ENCODE peak calls at places on chromosomes 2 and 18, in seven cellular contexts. One of them, this sample, is unnamed.

GRCh38 chr2:119760237-119760807 is 600 bp downstream of the PTPN4 start:
- DNase-seq in endodermal cell: peak; percentile 83
- DNase-seq in uterus: peak; percentile 34
- DNase-seq in AG04450: no peak
- DNase-seq in IMR-90: no peak
- DNase-seq in mammary epithelial cell: no peak
- DNase-seq in GM23248: no peak
- DNase-seq in this sample: no peak

GRCh38 chr2:108855194-108855593 is 68.6 kb downstream of the CCDC138 start:
- DNase-seq in endodermal cell: no peak
- DNase-seq in uterus: no peak
- DNase-seq in AG04450: no peak
- DNase-seq in IMR-90: peak; percentile 8
- DNase-seq in mammary epithelial cell: peak; percentile 37
- DNase-seq in GM23248: peak; percentile 34
- DNase-seq in this sample: no peak

GRCh38 chr2:44972771-44973535 is 31.5 kb downstream of the SIX3 start:
- DNase-seq in endodermal cell: peak; percentile 65
- DNase-seq in uterus: no peak
- DNase-seq in AG04450: no peak
- DNase-seq in IMR-90: no peak
- DNase-seq in mammary epithelial cell: no peak
- DNase-seq in GM23248: no peak
- DNase-seq in this sample: no peak

GRCh38 chr2:70957838-70958237 is 20.6 kb upstream of the ANKRD53 start:
- DNase-seq in endodermal cell: peak; percentile 44
- DNase-seq in uterus: peak; percentile 8
- DNase-seq in AG04450: no peak
- DNase-seq in IMR-90: no peak
- DNase-seq in mammary epithelial cell: no peak
- DNase-seq in GM23248: no peak
- DNase-seq in this sample: peak; percentile 50

GRCh38 chr2:133063792-133064191 is 393.8 kb upstream of the LYPD1 start:
- DNase-seq in endodermal cell: peak; percentile 90
- DNase-seq in uterus: no peak
- DNase-seq in AG04450: no peak
- DNase-seq in IMR-90: peak; percentile 72
- DNase-seq in mammary epithelial cell: peak; percentile 22
- DNase-seq in GM23248: peak; percentile 30
- DNase-seq in this sample: no peak

GRCh38 chr18:47560693-47561092 is 309.2 kb upstream of the SKOR2 start:
- DNase-seq in endodermal cell: peak; percentile 81
- DNase-seq in uterus: no peak
- DNase-seq in AG04450: no peak
- DNase-seq in IMR-90: no peak
- DNase-seq in mammary epithelial cell: no peak
- DNase-seq in GM23248: no peak
- DNase-seq in this sample: no peak

GRCh38 chr2:230920167-230920566 is 4.9 kb downstream of the GPR55 start:
- DNase-seq in endodermal cell: peak; percentile 7
- DNase-seq in uterus: no peak
- DNase-seq in AG04450: no peak
- DNase-seq in IMR-90: no peak
- DNase-seq in mammary epithelial cell: no peak
- DNase-seq in GM23248: no peak
- DNase-seq in this sample: no peak

GRCh38 chr2:149661844-149662243 is 74.3 kb upstream of the MMADHC start:
- DNase-seq in endodermal cell: no peak
- DNase-seq in uterus: no peak
- DNase-seq in AG04450: peak; percentile 37
- DNase-seq in IMR-90: peak; percentile 82
- DNase-seq in mammary epithelial cell: peak; percentile 72
- DNase-seq in GM23248: peak; percentile 70
- DNase-seq in this sample: no peak

GRCh38 chr2:68287580-68288441 is 31.9 kb downstream of the CNRIP1 start:
- DNase-seq in endodermal cell: no peak
- DNase-seq in uterus: peak; percentile 26
- DNase-seq in AG04450: no peak
- DNase-seq in IMR-90: peak; percentile 61
- DNase-seq in mammary epithelial cell: peak; percentile 12
- DNase-seq in GM23248: peak; percentile 90
- DNase-seq in this sample: no peak

GRCh38 chr2:95023222-95023597 is 2.3 kb upstream of the MAL start:
- DNase-seq in endodermal cell: no peak
- DNase-seq in uterus: no peak
- DNase-seq in AG04450: no peak
- DNase-seq in IMR-90: no peak
- DNase-seq in mammary epithelial cell: peak; percentile 28
- DNase-seq in GM23248: no peak
- DNase-seq in this sample: no peak

GRCh38 chr18:40875101-40875500 is 1079.9 kb upstream of the PIK3C3 start:
- DNase-seq in endodermal cell: no peak
- DNase-seq in uterus: no peak
- DNase-seq in AG04450: no peak
- DNase-seq in IMR-90: no peak
- DNase-seq in mammary epithelial cell: no peak
- DNase-seq in GM23248: no peak
- DNase-seq in this sample: no peak

GRCh38 chr2:151024696-151025095 is 237.0 kb downstream of the RBM43 start:
- DNase-seq in endodermal cell: no peak
- DNase-seq in uterus: no peak
- DNase-seq in AG04450: no peak
- DNase-seq in IMR-90: no peak
- DNase-seq in mammary epithelial cell: no peak
- DNase-seq in GM23248: no peak
- DNase-seq in this sample: no peak

GRCh38 chr2:97740590-97741182 is 27.3 kb downstream of the ZAP70 start:
- DNase-seq in endodermal cell: peak; percentile 89
- DNase-seq in uterus: no peak
- DNase-seq in AG04450: no peak
- DNase-seq in IMR-90: peak; percentile 14
- DNase-seq in mammary epithelial cell: no peak
- DNase-seq in GM23248: peak; percentile 65
- DNase-seq in this sample: no peak

GRCh38 chr2:128552806-128553551 is 234.3 kb upstream of the HS6ST1 start:
- DNase-seq in endodermal cell: no peak
- DNase-seq in uterus: no peak
- DNase-seq in AG04450: no peak
- DNase-seq in IMR-90: no peak
- DNase-seq in mammary epithelial cell: no peak
- DNase-seq in GM23248: no peak
- DNase-seq in this sample: no peak

GRCh38 chr18:697771-698170 is 14.7 kb downstream of the ENOSF1 start:
- DNase-seq in endodermal cell: peak; percentile 53
- DNase-seq in uterus: no peak
- DNase-seq in AG04450: no peak
- DNase-seq in IMR-90: no peak
- DNase-seq in mammary epithelial cell: no peak
- DNase-seq in GM23248: no peak
- DNase-seq in this sample: no peak

DNA sequence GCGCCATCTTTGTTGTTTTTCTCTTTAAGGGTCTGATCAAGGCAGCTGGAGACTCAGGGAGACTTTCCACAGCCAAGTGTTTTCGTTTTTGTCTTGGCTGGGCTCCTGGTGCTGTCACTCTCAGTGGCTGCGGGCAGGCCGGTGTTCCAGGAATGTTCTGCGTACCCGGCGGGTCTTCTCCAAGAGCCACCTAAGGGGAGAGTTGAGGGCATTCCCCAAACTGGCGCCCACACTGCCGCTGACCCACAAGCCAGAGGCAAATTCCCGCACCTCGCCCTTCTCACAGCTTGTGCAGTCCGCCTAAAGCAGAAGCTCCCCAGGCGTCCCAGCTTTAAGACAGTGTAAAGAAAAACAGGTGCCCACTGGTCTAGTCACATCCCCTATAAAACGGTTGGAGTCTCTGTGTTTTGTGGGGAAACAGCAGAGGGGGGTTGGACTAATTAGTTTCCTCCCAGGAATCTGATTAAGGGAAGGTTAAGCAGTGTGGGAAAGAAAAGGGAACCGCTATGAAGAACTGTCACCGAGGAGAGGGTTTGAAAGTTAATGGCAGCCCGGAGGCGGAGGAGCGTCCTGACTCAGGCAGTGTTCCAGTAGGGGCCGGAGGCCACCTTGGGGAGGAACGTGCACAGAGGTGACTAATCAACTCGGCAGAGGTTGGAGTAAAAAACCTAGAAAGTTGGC is 224.5 kb downstream of the SLC4A3 start:
- DNase-seq in endodermal cell: peak; percentile 69
- DNase-seq in uterus: peak; percentile 23
- DNase-seq in AG04450: no peak
- DNase-seq in IMR-90: peak; percentile 23
- DNase-seq in mammary epithelial cell: peak; percentile 58
- DNase-seq in GM23248: peak; percentile 59
- DNase-seq in this sample: no peak
- H3K4me3 ChIP-seq in endodermal cell: no peak overlapping the region
- H3K4me3 ChIP-seq in uterus: peak overlapping the region; percentile 35
- H3K4me3 ChIP-seq in AG04450: peak overlapping the region; percentile 22
- H3K4me3 ChIP-seq in IMR-90: peak overlapping the region; percentile 23
- H3K4me3 ChIP-seq in mammary epithelial cell: no peak overlapping the region
- H3K4me3 ChIP-seq in GM23248: peak overlapping the region; percentile 51
- H3K4me3 ChIP-seq in this sample: peak overlapping the region; percentile 48

DNA sequence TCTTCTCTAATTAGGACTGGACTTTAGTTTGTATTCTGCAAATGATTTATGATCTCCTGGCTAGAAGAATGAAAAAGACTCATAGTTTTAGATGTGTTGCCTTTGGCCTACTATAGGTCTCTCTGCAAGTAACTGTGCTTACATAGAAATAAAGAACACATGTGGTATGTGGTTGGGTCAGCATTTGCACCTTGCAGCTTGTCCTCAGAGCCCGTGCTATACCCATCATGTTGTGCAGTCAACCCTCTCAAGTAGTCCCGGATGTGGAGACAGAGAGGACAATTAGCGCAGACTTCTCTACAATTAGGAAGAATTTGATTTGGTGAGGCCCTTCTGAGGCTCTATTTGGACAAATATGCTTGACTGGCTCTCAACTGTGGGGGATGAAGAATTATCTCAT is 203.7 kb upstream of the ITGA4 start:
- DNase-seq in endodermal cell: no peak
- DNase-seq in uterus: no peak
- DNase-seq in AG04450: no peak
- DNase-seq in IMR-90: no peak
- DNase-seq in mammary epithelial cell: no peak
- DNase-seq in GM23248: no peak
- DNase-seq in this sample: no peak
- H3K27ac ChIP-seq in endodermal cell: no peak overlapping the region
- H3K27ac ChIP-seq in uterus: no peak overlapping the region
- H3K27ac ChIP-seq in AG04450: no peak overlapping the region
- H3K27ac ChIP-seq in IMR-90: no peak overlapping the region
- H3K27ac ChIP-seq in mammary epithelial cell: no peak overlapping the region
- H3K27ac ChIP-seq in GM23248: no peak overlapping the region
- H3K27ac ChIP-seq in this sample: no peak overlapping the region

GRCh38 chr18:49371786-49372185 is 88.7 kb downstream of the DYM start:
- DNase-seq in endodermal cell: no peak
- DNase-seq in uterus: no peak
- DNase-seq in AG04450: no peak
- DNase-seq in IMR-90: no peak
- DNase-seq in mammary epithelial cell: no peak
- DNase-seq in GM23248: peak; percentile 14
- DNase-seq in this sample: no peak

GRCh38 chr18:49364821-49365220 is 95.6 kb downstream of the DYM start:
- DNase-seq in endodermal cell: no peak
- DNase-seq in uterus: no peak
- DNase-seq in AG04450: no peak
- DNase-seq in IMR-90: no peak
- DNase-seq in mammary epithelial cell: peak; percentile 11
- DNase-seq in GM23248: no peak
- DNase-seq in this sample: no peak

GRCh38 chr18:49371073-49371472 is 89.4 kb downstream of the DYM start:
- DNase-seq in endodermal cell: no peak
- DNase-seq in uterus: no peak
- DNase-seq in AG04450: no peak
- DNase-seq in IMR-90: no peak
- DNase-seq in mammary epithelial cell: no peak
- DNase-seq in GM23248: no peak
- DNase-seq in this sample: no peak

GRCh38 chr18:49368876-49369440 is 91.5 kb downstream of the DYM start:
- DNase-seq in endodermal cell: peak; percentile 46
- DNase-seq in uterus: no peak
- DNase-seq in AG04450: no peak
- DNase-seq in IMR-90: no peak
- DNase-seq in mammary epithelial cell: peak; percentile 52
- DNase-seq in GM23248: no peak
- DNase-seq in this sample: no peak

DNA sequence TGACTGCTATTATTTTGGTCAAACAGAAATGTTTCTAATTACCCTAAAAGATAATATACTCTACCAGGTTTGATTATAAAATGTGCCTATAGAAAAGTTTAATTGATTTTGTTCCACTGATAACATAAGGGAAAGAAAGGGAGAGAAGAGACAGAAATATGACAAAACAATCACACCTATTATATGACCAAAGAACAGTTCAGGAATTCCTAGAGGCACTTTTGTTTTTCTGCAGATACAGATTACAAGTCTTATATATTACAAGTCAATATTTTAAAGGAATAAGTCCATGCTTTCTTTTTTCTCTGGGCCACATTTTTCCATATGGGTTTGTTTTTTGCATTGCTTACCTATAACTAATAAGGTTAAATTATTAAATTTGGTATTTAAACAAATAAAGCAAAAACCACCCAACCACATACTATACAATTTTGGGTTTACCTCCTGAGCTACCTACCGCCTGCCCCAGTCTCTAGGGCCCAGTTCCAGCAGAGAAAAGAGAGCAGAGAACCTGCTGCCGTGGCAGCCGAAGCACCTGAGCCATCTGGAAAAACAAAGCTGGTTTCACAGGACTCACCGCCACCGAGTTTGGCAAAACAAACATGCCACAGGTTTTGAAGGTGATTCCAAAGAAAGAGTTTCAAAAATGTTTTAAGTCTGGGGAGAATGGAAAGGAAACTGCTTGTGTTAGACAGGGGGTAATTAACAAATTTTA is 92.1 kb downstream of the DYM start:
- DNase-seq in endodermal cell: no peak
- DNase-seq in uterus: no peak
- DNase-seq in AG04450: no peak
- DNase-seq in IMR-90: no peak
- DNase-seq in mammary epithelial cell: no peak
- DNase-seq in GM23248: no peak
- DNase-seq in this sample: no peak
- H3K4me3 ChIP-seq in endodermal cell: no peak overlapping the region
- H3K4me3 ChIP-seq in uterus: no peak overlapping the region
- H3K4me3 ChIP-seq in AG04450: no peak overlapping the region
- H3K4me3 ChIP-seq in IMR-90: no peak overlapping the region
- H3K4me3 ChIP-seq in mammary epithelial cell: peak overlapping the region; percentile 56
- H3K4me3 ChIP-seq in GM23248: no peak overlapping the region
- H3K4me3 ChIP-seq in this sample: no peak overlapping the region

DNA sequence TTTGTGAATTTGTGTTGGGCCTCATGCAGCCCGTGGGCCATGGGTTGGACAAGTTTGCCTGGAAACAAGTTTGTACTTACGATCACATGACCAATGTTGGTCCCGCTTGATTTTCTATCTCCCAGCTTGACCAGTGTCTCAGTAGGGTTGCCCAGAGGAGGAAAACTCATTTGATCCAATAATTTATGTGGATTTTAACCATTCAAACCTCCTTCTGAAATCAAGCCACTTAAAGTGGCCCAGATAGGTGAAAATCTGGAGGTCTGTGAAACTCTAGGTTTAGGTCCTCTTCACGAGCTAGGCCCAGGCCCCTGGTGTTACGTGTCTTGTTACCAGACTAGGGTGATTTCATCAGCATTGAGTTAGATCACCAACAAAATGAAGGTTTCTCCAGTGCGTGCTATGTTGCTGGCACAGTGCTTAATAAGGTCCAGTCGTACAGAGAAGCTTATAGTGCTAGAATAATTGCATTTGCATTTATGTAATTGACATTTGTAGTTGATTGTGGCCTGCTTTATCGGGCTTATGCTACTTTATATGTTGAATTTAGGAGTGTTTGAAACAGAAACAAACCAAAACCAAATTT is 4.4 kb downstream of the ACTR2 start:
- DNase-seq in endodermal cell: no peak
- DNase-seq in uterus: no peak
- DNase-seq in AG04450: no peak
- DNase-seq in IMR-90: peak; percentile 38
- DNase-seq in mammary epithelial cell: no peak
- DNase-seq in GM23248: peak; percentile 90
- DNase-seq in this sample: no peak
- H3K27ac ChIP-seq in endodermal cell: no peak overlapping the region
- H3K27ac ChIP-seq in uterus: no peak overlapping the region
- H3K27ac ChIP-seq in AG04450: peak overlapping the region; percentile 84
- H3K27ac ChIP-seq in IMR-90: peak overlapping the region; percentile 80
- H3K27ac ChIP-seq in mammary epithelial cell: peak overlapping the region; percentile 50
- H3K27ac ChIP-seq in GM23248: peak overlapping the region; percentile 92
- H3K27ac ChIP-seq in this sample: peak overlapping the region; percentile 60